ENCODE peak calls at places on chromosome 9, in six cellular contexts. One of them, this sample, is unnamed. For H3K4me1, the result is how much of the 10 kb centered on the place peaks cover.

GRCh38 chr9:108478871-108479332 is 376.9 kb downstream of the ACTL7B start:
- DNase-seq in cardiac muscle cell: peak
- DNase-seq in tibial nerve: no peak
- DNase-seq in pancreas: no peak
- DNase-seq in PC-3: peak
- DNase-seq in aorta: no peak
- DNase-seq in this sample: no peak

GRCh38 chr9:17422994-17423680 is 155.7 kb upstream of the SH3GL2 start:
- DNase-seq in cardiac muscle cell: peak
- DNase-seq in tibial nerve: no peak
- DNase-seq in pancreas: no peak
- DNase-seq in PC-3: peak
- DNase-seq in aorta: no peak
- DNase-seq in this sample: no peak

GRCh38 chr9:135399000-135399649 is 80.5 kb upstream of the PPP1R26 start:
- DNase-seq in cardiac muscle cell: no peak
- DNase-seq in tibial nerve: no peak
- DNase-seq in pancreas: no peak
- DNase-seq in PC-3: no peak
- DNase-seq in aorta: no peak
- DNase-seq in this sample: no peak

GRCh38 chr9:13149454-13149853 is 130.0 kb downstream of the MPDZ start:
- DNase-seq in cardiac muscle cell: no peak
- DNase-seq in tibial nerve: no peak
- DNase-seq in pancreas: no peak
- DNase-seq in PC-3: no peak
- DNase-seq in aorta: no peak
- DNase-seq in this sample: no peak

GRCh38 chr9:130144703-130145102 is 27.5 kb upstream of the NCS1 start:
- DNase-seq in cardiac muscle cell: no peak
- DNase-seq in tibial nerve: no peak
- DNase-seq in pancreas: no peak
- DNase-seq in PC-3: no peak
- DNase-seq in aorta: no peak
- DNase-seq in this sample: no peak

GRCh38 chr9:120863833-120864232 is 13.2 kb downstream of the PHF19 start:
- DNase-seq in cardiac muscle cell: no peak
- DNase-seq in tibial nerve: no peak
- DNase-seq in pancreas: no peak
- DNase-seq in PC-3: no peak
- DNase-seq in aorta: no peak
- DNase-seq in this sample: no peak

GRCh38 chr9:82957526-82958379 is 105.2 kb downstream of the RASEF start:
- DNase-seq in cardiac muscle cell: no peak
- DNase-seq in tibial nerve: no peak
- DNase-seq in pancreas: no peak
- DNase-seq in PC-3: no peak
- DNase-seq in aorta: no peak
- DNase-seq in this sample: no peak

GRCh38 chr9:36245906-36246305 is 12.3 kb downstream of the GNE start:
- DNase-seq in cardiac muscle cell: no peak
- DNase-seq in tibial nerve: no peak
- DNase-seq in pancreas: no peak
- DNase-seq in PC-3: no peak
- DNase-seq in aorta: no peak
- DNase-seq in this sample: no peak

GRCh38 chr9:89743216-89743575 is 138.4 kb downstream of the GADD45G start:
- DNase-seq in cardiac muscle cell: no peak
- DNase-seq in tibial nerve: no peak
- DNase-seq in pancreas: no peak
- DNase-seq in PC-3: no peak
- DNase-seq in aorta: no peak
- DNase-seq in this sample: no peak

GRCh38 chr9:105911104-105911911 is 217.0 kb downstream of the TMEM38B start:
- DNase-seq in cardiac muscle cell: peak
- DNase-seq in tibial nerve: no peak
- DNase-seq in pancreas: no peak
- DNase-seq in PC-3: peak
- DNase-seq in aorta: no peak
- DNase-seq in this sample: no peak

GRCh38 chr9:20384642-20385041 is 237.7 kb downstream of the MLLT3 start:
- DNase-seq in cardiac muscle cell: no peak
- DNase-seq in tibial nerve: no peak
- DNase-seq in pancreas: no peak
- DNase-seq in PC-3: peak
- DNase-seq in aorta: no peak
- DNase-seq in this sample: no peak

GRCh38 chr9:127578952-127579853 is 32.9 kb upstream of the STXBP1 start:
- DNase-seq in cardiac muscle cell: peak
- DNase-seq in tibial nerve: peak
- DNase-seq in pancreas: peak
- DNase-seq in PC-3: peak
- DNase-seq in aorta: peak
- DNase-seq in this sample: peak

GRCh38 chr9:121201045-121201737 is 478 bp downstream of the RAB14 start:
- DNase-seq in cardiac muscle cell: peak
- DNase-seq in tibial nerve: no peak
- DNase-seq in pancreas: peak
- DNase-seq in PC-3: no peak
- DNase-seq in aorta: peak
- DNase-seq in this sample: peak

GRCh38 chr9:125260564-125260963 is 1.1 kb upstream of the GAPVD1 start:
- DNase-seq in cardiac muscle cell: no peak
- DNase-seq in tibial nerve: no peak
- DNase-seq in pancreas: no peak
- DNase-seq in PC-3: peak
- DNase-seq in aorta: no peak
- DNase-seq in this sample: no peak

GRCh38 chr9:71766663-71767062 is 1.6 kb downstream of the CEMIP2 start:
- DNase-seq in cardiac muscle cell: no peak
- DNase-seq in tibial nerve: no peak
- DNase-seq in pancreas: no peak
- DNase-seq in PC-3: peak
- DNase-seq in aorta: no peak
- DNase-seq in this sample: peak

GRCh38 chr9:71762900-71763653 is 5.2 kb downstream of the CEMIP2 start:
- DNase-seq in cardiac muscle cell: peak
- DNase-seq in tibial nerve: no peak
- DNase-seq in pancreas: no peak
- DNase-seq in PC-3: peak
- DNase-seq in aorta: no peak
- DNase-seq in this sample: no peak

GRCh38 chr9:71765693-71766092 is 2.6 kb downstream of the CEMIP2 start:
- DNase-seq in cardiac muscle cell: peak
- DNase-seq in tibial nerve: no peak
- DNase-seq in pancreas: no peak
- DNase-seq in PC-3: peak
- DNase-seq in aorta: no peak
- DNase-seq in this sample: no peak

GRCh38 chr9:71763752-71764332 is 4.5 kb downstream of the CEMIP2 start:
- DNase-seq in cardiac muscle cell: peak
- DNase-seq in tibial nerve: no peak
- DNase-seq in pancreas: no peak
- DNase-seq in PC-3: peak
- DNase-seq in aorta: no peak
- DNase-seq in this sample: peak

DNA sequence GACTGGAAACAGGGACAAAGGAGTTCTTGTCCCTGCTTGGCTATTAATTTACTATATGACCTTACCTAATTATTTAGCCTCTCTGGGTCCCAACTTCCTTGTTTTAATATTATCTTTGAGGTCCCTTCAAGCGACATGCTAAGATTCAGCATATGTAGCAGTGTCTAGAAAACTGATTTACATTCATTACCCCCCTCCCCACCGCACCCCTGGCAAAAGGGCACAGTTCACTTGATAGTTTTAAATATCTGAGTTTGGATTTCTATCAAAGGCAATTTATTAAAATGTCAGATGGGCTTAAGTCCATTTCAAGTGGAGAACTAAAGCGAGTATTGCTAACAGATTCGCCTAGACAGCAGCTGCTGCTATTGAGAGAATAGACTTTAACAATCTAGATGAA is 3.9 kb downstream of the CEMIP2 start:
- DNase-seq in cardiac muscle cell: no peak
- DNase-seq in tibial nerve: no peak
- DNase-seq in pancreas: no peak
- DNase-seq in PC-3: no peak
- DNase-seq in aorta: no peak
- DNase-seq in this sample: no peak
- H3K4me1 ChIP-seq in cardiac muscle cell: under half
- H3K4me1 ChIP-seq in tibial nerve: under half
- H3K4me1 ChIP-seq in pancreas: half or more
- H3K4me1 ChIP-seq in PC-3: half or more
- H3K4me1 ChIP-seq in aorta: under half
- H3K4me1 ChIP-seq in this sample: half or more

DNA sequence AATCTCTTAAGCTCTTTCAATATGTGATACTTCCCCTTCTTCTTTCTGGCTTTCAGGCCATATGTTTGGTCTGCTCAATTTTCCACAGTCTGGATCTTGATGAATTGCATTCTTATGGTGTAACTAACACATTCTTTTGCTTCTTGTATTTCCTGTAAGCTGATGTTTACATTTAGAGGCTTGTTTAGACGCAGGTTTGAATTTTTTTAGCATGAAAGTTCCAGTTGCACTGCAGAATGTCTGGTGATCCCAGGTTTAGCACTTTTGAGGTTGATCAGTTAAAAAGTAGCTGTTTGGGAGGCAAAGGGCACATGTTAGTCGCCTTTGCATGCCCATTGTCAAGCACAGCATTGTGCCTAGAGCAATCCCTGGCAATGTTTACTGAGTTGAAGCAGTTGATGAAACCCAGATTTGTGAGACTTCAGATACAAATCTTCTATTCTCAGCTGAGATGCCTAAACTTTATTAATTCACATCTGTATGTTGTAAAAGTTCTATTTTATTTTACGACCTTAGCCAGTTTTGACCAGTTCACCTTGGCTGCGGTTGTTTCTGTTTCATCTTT is 59.6 kb upstream of the SPATA31C2 start:
- DNase-seq in cardiac muscle cell: peak
- DNase-seq in tibial nerve: no peak
- DNase-seq in pancreas: no peak
- DNase-seq in PC-3: peak
- DNase-seq in aorta: no peak
- DNase-seq in this sample: no peak
- H3K27ac ChIP-seq in cardiac muscle cell: no peak
- H3K27ac ChIP-seq in tibial nerve: no peak
- H3K27ac ChIP-seq in pancreas: no peak
- H3K27ac ChIP-seq in PC-3: peak
- H3K27ac ChIP-seq in aorta: no peak
- H3K27ac ChIP-seq in this sample: no peak

GRCh38 chr9:114690308-114690707 is 8.3 kb upstream of the TEX48 start:
- DNase-seq in cardiac muscle cell: no peak
- DNase-seq in tibial nerve: no peak
- DNase-seq in pancreas: no peak
- DNase-seq in PC-3: peak
- DNase-seq in aorta: no peak
- DNase-seq in this sample: no peak
- H3K4me1 ChIP-seq in cardiac muscle cell: under half
- H3K4me1 ChIP-seq in tibial nerve: under half
- H3K4me1 ChIP-seq in pancreas: under half
- H3K4me1 ChIP-seq in PC-3: half or more
- H3K4me1 ChIP-seq in aorta: under half
- H3K4me1 ChIP-seq in this sample: under half

GRCh38 chr9:137179761-137180160 is 7.9 kb upstream of the TMEM210 start:
- DNase-seq in cardiac muscle cell: no peak
- DNase-seq in tibial nerve: no peak
- DNase-seq in pancreas: no peak
- DNase-seq in PC-3: no peak
- DNase-seq in aorta: no peak
- DNase-seq in this sample: no peak

GRCh38 chr9:137178201-137178938 is 6.5 kb upstream of the TMEM210 start:
- DNase-seq in cardiac muscle cell: no peak
- DNase-seq in tibial nerve: no peak
- DNase-seq in pancreas: no peak
- DNase-seq in PC-3: no peak
- DNase-seq in aorta: no peak
- DNase-seq in this sample: no peak

GRCh38 chr9:137176302-137177182 is 4.7 kb upstream of the TMEM210 start:
- DNase-seq in cardiac muscle cell: peak
- DNase-seq in tibial nerve: no peak
- DNase-seq in pancreas: no peak
- DNase-seq in PC-3: peak
- DNase-seq in aorta: no peak
- DNase-seq in this sample: peak

GRCh38 chr9:137180491-137180890 is 7.9 kb downstream of the ANAPC2 start:
- DNase-seq in cardiac muscle cell: no peak
- DNase-seq in tibial nerve: no peak
- DNase-seq in pancreas: no peak
- DNase-seq in PC-3: no peak
- DNase-seq in aorta: no peak
- DNase-seq in this sample: no peak

DNA sequence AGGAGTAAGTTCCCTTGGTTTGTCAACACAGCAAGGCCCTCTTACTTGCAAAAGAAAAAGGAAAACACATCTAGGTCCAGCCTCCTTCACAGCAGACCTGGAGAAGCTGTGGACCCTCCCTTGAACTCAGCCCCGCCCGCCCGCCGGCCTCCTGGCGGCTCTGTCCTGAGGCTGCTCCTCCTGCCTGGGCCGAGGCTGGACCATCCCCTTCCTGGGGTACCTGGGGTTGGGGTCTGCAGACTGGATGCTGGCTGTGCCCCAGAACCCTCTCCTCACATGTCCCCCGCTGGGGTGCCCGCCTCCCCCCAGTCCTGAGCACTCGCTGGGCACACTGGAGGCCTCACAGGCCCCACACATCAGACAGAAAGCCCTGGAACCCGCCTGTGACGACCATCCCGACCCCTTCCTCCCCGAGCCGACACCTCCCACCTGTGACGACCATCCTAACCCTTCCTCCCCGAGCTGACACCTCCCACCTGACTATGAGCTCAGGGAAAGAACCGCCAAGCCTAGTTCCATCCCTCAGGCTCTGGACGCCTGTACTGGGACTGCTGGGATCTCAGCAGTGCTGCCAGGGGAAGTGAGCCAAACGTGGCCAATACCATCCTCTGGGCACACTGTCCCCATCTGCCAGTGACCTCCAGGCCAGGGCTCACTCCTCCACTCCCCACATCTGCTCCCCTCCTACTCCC is 7.2 kb upstream of the TMEM210 start:
- DNase-seq in cardiac muscle cell: no peak
- DNase-seq in tibial nerve: no peak
- DNase-seq in pancreas: no peak
- DNase-seq in PC-3: no peak
- DNase-seq in aorta: no peak
- DNase-seq in this sample: no peak
- H3K27ac ChIP-seq in cardiac muscle cell: no peak
- H3K27ac ChIP-seq in tibial nerve: no peak
- H3K27ac ChIP-seq in pancreas: no peak
- H3K27ac ChIP-seq in PC-3: no peak
- H3K27ac ChIP-seq in aorta: no peak
- H3K27ac ChIP-seq in this sample: no peak